ENCODE peak calls at places on chromosome 5, in four cellular contexts. F is endothelial cell of umbilical vein, V is AML-193, P is HEK293T. J is an unnamed sample.

GRCh38 chr5:129177451-129177850 is 82.9 kb downstream of the ISOC1 start:
- DNase-seq in P (no peak), F (no peak), V (no peak), J (no peak)

GRCh38 chr5:54212331-54212730 is 98.0 kb downstream of the ARL15 start:
- DNase-seq in V (no peak), P (no peak), F (no peak), J (no peak)

GRCh38 chr5:88671808-88672499 is 211.0 kb downstream of the MEF2C start:
- DNase-seq in F (no peak), V (no peak), P (no peak), J (no peak)

GRCh38 chr5:125894383-125894782 is 528.8 kb upstream of the GRAMD2B start:
- DNase-seq in V (no peak), P (no peak), F (no peak), J (peak; percentile 3)

GRCh38 chr5:79512692-79513518 is 1.0 kb downstream of the HOMER1 start:
- DNase-seq in F (peak; percentile 48), P (peak; percentile 23), V (no peak), J (peak; percentile 34)

GRCh38 chr5:96324708-96325107 is 108.3 kb downstream of the PCSK1 start:
- DNase-seq in V (no peak), F (peak; percentile 60), P (no peak), J (peak; percentile 70)

GRCh38 chr5:79697222-79698164 is 7.9 kb downstream of the CMYA5 start:
- DNase-seq in V (peak; percentile 90), F (no peak), P (no peak), J (peak; percentile 70)

GRCh38 chr5:32283539-32284377 is 29.0 kb downstream of the MTMR12 start:
- DNase-seq in P (no peak), V (no peak), F (peak; percentile 55), J (peak; percentile 33)

GRCh38 chr5:36090033-36090432 is 23.4 kb upstream of the UGT3A2 start:
- DNase-seq in V (peak; percentile 65), F (peak; percentile 49), P (peak; percentile 16), J (peak; percentile 24)

GRCh38 chr5:178483620-178484019 is 106.6 kb downstream of the COL23A1 start:
- DNase-seq in F (no peak), P (no peak), V (peak; percentile 90), J (no peak)

GRCh38 chr5:150628936-150629485 is 11.4 kb upstream of the SYNPO start:
- DNase-seq in V (no peak), P (no peak), F (no peak), J (no peak)

GRCh38 chr5:35820720-35821119 is 36.0 kb upstream of the IL7R start:
- DNase-seq in F (no peak), V (peak; percentile 56), P (no peak), J (no peak)

J was measured in cardiac muscle cell.